ENCODE peak calls at places on chromosomes 1 and 21, in five cellular contexts. E, Y, C, I and T are unnamed samples.
A peak's percentile ranks its signal among the peaks of the same experiment; 100 is the strongest.

GRCh38 chr1:176211395-176212165 is 4.5 kb upstream of the COP1 start:
- DNase-seq in C (no peak), E (no peak), I (no peak), Y (no peak), T (no peak)

GRCh38 chr1:10146391-10146790 is 64.0 kb upstream of the KIF1B start:
- DNase-seq in I (no peak), Y (no peak), E (no peak), C (no peak), T (no peak)

GRCh38 chr1:152473887-152474537 is 36.6 kb upstream of the LCE5A start:
- DNase-seq in E (no peak), C (no peak), Y (no peak), I (no peak), T (peak; percentile 32)

GRCh38 chr1:40477680-40478057 is 579 bp downstream of the ZFP69 start:
- DNase-seq in I (no peak), E (peak; percentile 10), C (no peak), Y (peak; percentile 43), T (no peak)

GRCh38 chr21:25837545-25838263 is 102.9 kb downstream of the GABPA start:
- DNase-seq in Y (peak; percentile 86), I (no peak), E (peak; percentile 30), C (no peak), T (peak; percentile 48)

GRCh38 chr1:229370601-229371021 is 27.8 kb upstream of the CCSAP start:
- DNase-seq in Y (no peak), I (no peak), C (no peak), E (no peak), T (no peak)

GRCh38 chr1:30823969-30824735 is 66.6 kb upstream of the LAPTM5 start:
- DNase-seq in E (peak; percentile 99), I (peak; percentile 97), Y (peak; percentile 100), C (peak; percentile 98), T (peak; percentile 100)

GRCh38 chr1:70486676-70487470 is 75.8 kb downstream of the CTH start:
- DNase-seq in Y (peak; percentile 91), E (peak; percentile 79), I (peak; percentile 62), C (no peak), T (peak; percentile 91)

GRCh38 chr1:89954401-89954800 is 40.5 kb upstream of the ZNF326 start:
- DNase-seq in I (no peak), E (no peak), C (no peak), Y (no peak), T (no peak)

GRCh38 chr1:161044908-161045748 is 649 bp downstream of the USF1 start:
- DNase-seq in I (no peak), C (peak; percentile 56), Y (peak; percentile 66), E (peak; percentile 62), T (peak; percentile 54)

GRCh38 chr1:23978825-23979224 is 1.3 kb downstream of the SRSF10 start:
- DNase-seq in I (no peak), C (no peak), E (no peak), Y (no peak), T (no peak)
- H3K4me3 ChIP-seq in I (peak overlapping the region; percentile 86), C (peak overlapping the region; percentile 97), E (peak overlapping the region; percentile 96), Y (peak overlapping the region; percentile 87), T (peak overlapping the region; percentile 94)

DNA sequence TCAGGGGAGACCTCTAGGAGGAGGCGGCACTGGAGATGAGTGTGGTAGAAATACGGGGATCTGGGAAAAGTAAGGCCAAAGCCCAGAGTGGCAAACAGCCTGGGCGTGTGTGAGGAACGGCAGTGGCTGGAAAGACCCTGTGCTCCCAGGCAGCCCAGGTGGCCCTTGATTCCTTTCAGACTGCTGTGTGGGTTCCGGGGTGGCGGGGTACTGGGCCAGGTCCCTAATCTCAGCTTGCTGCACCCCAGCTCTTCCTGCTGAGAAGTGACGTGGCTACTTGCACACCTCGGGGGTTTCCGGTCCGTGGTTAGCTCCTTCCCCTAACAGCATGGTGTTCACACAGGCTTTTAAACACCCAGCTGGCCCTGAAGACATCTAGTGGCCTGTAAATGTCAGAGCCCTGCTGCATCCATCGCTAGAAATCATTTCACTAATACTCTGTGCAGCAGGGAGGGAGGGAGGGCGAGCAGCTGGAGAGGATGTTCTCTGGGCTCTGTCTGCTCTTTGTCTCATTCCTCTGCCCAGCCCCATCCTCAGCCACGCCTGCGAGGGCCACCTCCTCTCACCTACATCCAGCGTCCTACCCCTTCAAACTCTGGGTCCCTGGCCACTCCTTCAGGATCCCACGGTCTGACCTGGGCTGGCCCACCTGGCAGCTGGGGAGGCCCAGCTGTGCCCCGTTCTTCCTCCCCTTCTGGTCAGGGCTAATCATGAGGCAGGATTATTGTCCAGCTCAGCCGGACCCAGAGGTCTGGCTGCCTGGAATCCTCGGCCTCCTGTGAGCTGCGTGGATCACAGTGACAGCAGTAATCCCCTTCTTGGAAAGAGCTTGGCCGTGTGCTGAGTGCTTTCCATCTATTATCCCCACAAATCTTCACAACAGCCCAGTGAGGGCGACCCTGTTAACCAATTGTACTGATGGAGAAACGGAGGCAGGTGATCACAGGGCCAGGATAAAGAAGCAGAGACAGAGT is 7.2 kb downstream of the ZDHHC18 start:
- DNase-seq in E (no peak), Y (no peak), C (no peak), I (no peak), T (no peak)
- TF ChIP-seq CTCF in E (no peak), Y (no peak), C (no peak), I (no peak), T (no peak)

GRCh38 chr1:44945992-44946391 is 40.4 kb downstream of the EIF2B3 start:
- DNase-seq in I (no peak), Y (no peak), E (no peak), C (no peak), T (no peak)
- H3K4me3 ChIP-seq in I (no peak overlapping the region), Y (no peak overlapping the region), E (no peak overlapping the region), C (no peak overlapping the region), T (no peak overlapping the region)

GRCh38 chr1:1996207-1996651 is 7.4 kb downstream of the CFAP74 start:
- DNase-seq in E (no peak), I (no peak), Y (no peak), C (no peak), T (peak; percentile 5)
- TF ChIP-seq CTCF in E (no peak), I (no peak), Y (no peak), C (no peak), T (no peak)

GRCh38 chr1:17419626-17420328 is 19.7 kb downstream of the RCC2 start:
- DNase-seq in I (no peak), C (peak; percentile 67), E (peak; percentile 39), Y (peak; percentile 49), T (peak; percentile 34)
- H3K4me3 ChIP-seq in I (no peak overlapping the region), C (no peak overlapping the region), E (no peak overlapping the region), Y (no peak overlapping the region), T (no peak overlapping the region)

DNA sequence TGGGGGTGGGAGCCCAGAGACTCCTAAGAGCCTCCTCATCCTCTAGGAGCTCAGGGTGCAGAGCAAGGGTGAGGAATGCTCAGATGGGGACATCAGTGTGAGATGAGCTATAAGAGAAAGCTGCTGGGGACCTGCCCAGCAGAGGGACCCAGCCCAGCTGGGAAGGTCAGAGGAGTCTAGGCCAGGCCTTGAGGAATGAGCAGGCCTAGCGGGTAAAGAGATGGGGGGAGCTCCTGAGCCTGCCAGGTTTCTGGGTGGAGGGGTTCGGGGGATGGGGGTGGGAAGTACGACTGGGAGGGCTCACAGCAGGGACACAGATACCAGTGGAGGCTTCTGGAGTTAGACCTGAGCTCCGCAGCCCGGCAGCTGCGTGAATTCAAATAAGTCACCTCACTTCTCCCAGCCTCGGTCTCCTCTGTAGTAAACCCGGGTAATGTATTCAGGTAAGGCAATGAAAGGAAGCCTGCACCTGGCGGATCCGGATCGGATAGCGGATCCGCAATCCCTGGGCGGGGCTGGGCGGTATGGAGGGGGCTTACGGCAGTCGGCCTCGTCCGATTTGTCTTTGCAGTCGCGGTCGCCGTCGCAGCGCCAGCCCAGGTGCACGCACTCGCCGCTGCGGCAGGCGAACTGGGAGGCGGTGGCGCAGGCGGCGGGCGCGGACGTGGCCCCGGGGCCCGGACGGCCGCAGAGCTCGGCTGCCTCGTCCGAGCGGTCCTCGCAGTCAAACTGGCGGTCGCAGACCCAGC is 38.0 kb upstream of the MAGOH start:
- DNase-seq in E (no peak), I (no peak), C (no peak), Y (no peak), T (no peak)
- TF ChIP-seq CTCF in E (no peak), I (no peak), C (no peak), Y (no peak), T (no peak)